ENCODE peak calls at places on chromosomes 3 and 15, in nine cellular contexts. I, P, O, V, S, Q, C, F and Z are unnamed samples.

GRCh38 chr3:144923051-144923450 is 951.4 kb downstream of the DIPK2A start:
- DNase-seq in I (no peak), P (no peak), O (no peak), V (no peak), S (no peak), Q (no peak), C (no peak), F (no peak), Z (peak; percentile 51)

GRCh38 chr3:151877269-151877668 is 3.8 kb downstream of the SUCNR1 start:
- DNase-seq in I (no peak), P (no peak), O (no peak), V (no peak), S (no peak), Q (no peak), C (no peak), F (no peak), Z (no peak)

GRCh38 chr3:183249006-183249718 is 3.9 kb upstream of the B3GNT5 start:
- DNase-seq in I (no peak), P (no peak), O (no peak), V (no peak), S (no peak), Q (no peak), C (no peak), F (no peak), Z (no peak)

GRCh38 chr3:146975032-146975431 is 369.9 kb upstream of the PLSCR5 start:
- DNase-seq in I (no peak), P (no peak), O (no peak), V (no peak), S (no peak), Q (no peak), C (no peak), F (no peak), Z (no peak)

GRCh38 chr15:58299311-58299850 is 132.4 kb upstream of the LIPC start:
- DNase-seq in I (peak; percentile 88), P (no peak), O (no peak), V (no peak), S (no peak), Q (no peak), C (no peak), F (peak; percentile 33), Z (no peak)

GRCh38 chr3:69200384-69201068 is 78.1 kb upstream of the LMOD3 start:
- DNase-seq in I (peak; percentile 65), P (peak; percentile 31), O (peak; percentile 54), V (no peak), S (peak; percentile 34), Q (no peak), C (peak; percentile 39), F (peak; percentile 19), Z (peak; percentile 94)

GRCh38 chr3:56421205-56421604 is 47.1 kb downstream of the ERC2 start:
- DNase-seq in I (peak; percentile 7), P (no peak), O (no peak), V (no peak), S (no peak), Q (no peak), C (no peak), F (no peak), Z (no peak)

GRCh38 chr3:48521635-48522034 is 17.7 kb upstream of the SHISA5 start:
- DNase-seq in I (no peak), P (no peak), O (no peak), V (no peak), S (no peak), Q (peak; percentile 59), C (no peak), F (no peak), Z (no peak)

GRCh38 chr15:67036775-67037555 is 28.4 kb upstream of the SMAD3 start:
- DNase-seq in I (peak; percentile 47), P (no peak), O (no peak), V (no peak), S (no peak), Q (no peak), C (no peak), F (no peak), Z (no peak)

GRCh38 chr15:67038721-67039120 is 26.7 kb upstream of the SMAD3 start:
- DNase-seq in I (no peak), P (no peak), O (no peak), V (no peak), S (no peak), Q (no peak), C (no peak), F (no peak), Z (no peak)

GRCh38 chr15:67035886-67036285 is 29.5 kb upstream of the SMAD3 start:
- DNase-seq in I (peak; percentile 58), P (no peak), O (no peak), V (no peak), S (no peak), Q (no peak), C (no peak), F (peak; percentile 51), Z (no peak)

GRCh38 chr15:67039349-67040075 is 25.9 kb upstream of the SMAD3 start:
- DNase-seq in I (no peak), P (peak; percentile 84), O (no peak), V (no peak), S (no peak), Q (no peak), C (no peak), F (no peak), Z (no peak)

GRCh38 chr15:67037694-67038093 is 27.7 kb upstream of the SMAD3 start:
- DNase-seq in I (no peak), P (no peak), O (no peak), V (no peak), S (no peak), Q (no peak), C (no peak), F (no peak), Z (no peak)
- H3K4me1 ChIP-seq in I (peaks cover 8% of the 10 kb centered on the region), P (peaks cover 54% of the 10 kb centered on the region), O (no peaks in the 10 kb centered on the region), V (no peaks in the 10 kb centered on the region), S (peaks cover 7% of the 10 kb centered on the region), Q (peaks cover 4% of the 10 kb centered on the region), C (no peaks in the 10 kb centered on the region), F (peaks cover 14% of the 10 kb centered on the region), Z (peaks cover 24% of the 10 kb centered on the region)

GRCh38 chr3:119924111-119925094 is 142.5 kb downstream of the NR1I2 start:
- DNase-seq in I (no peak), P (no peak), O (no peak), V (no peak), S (no peak), Q (no peak), C (no peak), F (no peak), Z (no peak)

GRCh38 chr3:119930286-119930685 is 148.4 kb downstream of the NR1I2 start:
- DNase-seq in I (no peak), P (no peak), O (no peak), V (no peak), S (no peak), Q (no peak), C (no peak), F (no peak), Z (no peak)

DNA sequence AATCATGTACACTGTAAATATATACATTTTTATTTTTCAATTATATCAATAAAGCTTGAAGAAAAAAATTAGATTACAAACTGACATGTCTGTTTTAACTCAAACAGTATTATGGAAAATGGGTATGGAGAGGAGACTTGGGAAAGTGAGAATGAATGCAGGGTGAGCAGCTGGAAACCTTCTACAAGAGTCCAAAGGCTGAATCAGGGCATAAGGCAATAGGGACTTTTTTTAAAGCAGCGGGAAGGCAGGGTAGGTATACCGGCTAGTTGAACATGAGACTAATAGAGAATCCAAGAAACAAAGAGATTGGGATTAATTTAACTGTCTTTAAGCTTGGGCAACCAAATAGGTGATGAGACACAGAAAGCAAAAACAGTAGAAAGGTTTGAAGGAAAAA is 145.3 kb downstream of the NR1I2 start:
- DNase-seq in I (no peak), P (no peak), O (no peak), V (no peak), S (no peak), Q (no peak), C (no peak), F (no peak), Z (no peak)
- H3K4me1 ChIP-seq in I (no peaks in the 10 kb centered on the region), P (no peaks in the 10 kb centered on the region), O (no peaks in the 10 kb centered on the region), V (no peaks in the 10 kb centered on the region), S (peaks cover 7% of the 10 kb centered on the region), Q (no peaks in the 10 kb centered on the region), C (no peaks in the 10 kb centered on the region), F (no peaks in the 10 kb centered on the region), Z (no peaks in the 10 kb centered on the region)

GRCh38 chr15:73886717-73887345 is 13.5 kb downstream of the TBC1D21 start:
- DNase-seq in I (no peak), P (no peak), O (no peak), V (no peak), S (no peak), Q (no peak), C (no peak), F (no peak), Z (no peak)

GRCh38 chr15:73889725-73890124 is 16.4 kb downstream of the TBC1D21 start:
- DNase-seq in I (no peak), P (no peak), O (no peak), V (no peak), S (no peak), Q (no peak), C (no peak), F (no peak), Z (no peak)

GRCh38 chr15:73888224-73889041 is 15.1 kb downstream of the TBC1D21 start:
- DNase-seq in I (no peak), P (no peak), O (no peak), V (no peak), S (no peak), Q (no peak), C (no peak), F (no peak), Z (no peak)

GRCh38 chr15:73887481-73887880 is 14.1 kb downstream of the TBC1D21 start:
- DNase-seq in I (no peak), P (no peak), O (no peak), V (no peak), S (no peak), Q (no peak), C (no peak), F (no peak), Z (no peak)

DNA sequence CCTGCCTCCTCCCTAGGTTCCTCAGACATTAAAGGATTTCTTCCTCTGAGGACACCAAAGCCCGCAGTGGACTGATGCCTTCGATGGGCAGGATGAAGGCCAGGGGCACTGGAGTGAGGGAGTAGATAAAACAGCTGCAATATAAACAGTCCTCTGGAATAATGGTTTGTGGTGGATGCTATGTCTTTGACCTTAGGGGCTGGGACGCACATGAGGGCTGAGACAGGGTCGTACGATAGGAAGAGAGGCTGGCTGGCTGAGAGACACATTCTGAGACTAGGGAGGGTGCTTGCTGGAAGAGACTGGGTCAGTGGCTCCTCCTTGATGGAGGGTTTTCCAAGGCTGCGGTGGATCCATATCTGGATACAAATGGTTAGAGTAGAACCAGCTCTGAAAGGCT is 15.7 kb downstream of the TBC1D21 start:
- DNase-seq in I (no peak), P (no peak), O (no peak), V (no peak), S (no peak), Q (no peak), C (no peak), F (no peak), Z (no peak)
- H3K4me1 ChIP-seq in I (no peaks in the 10 kb centered on the region), P (no peaks in the 10 kb centered on the region), O (no peaks in the 10 kb centered on the region), V (no peaks in the 10 kb centered on the region), S (no peaks in the 10 kb centered on the region), Q (no peaks in the 10 kb centered on the region), C (no peaks in the 10 kb centered on the region), F (no peaks in the 10 kb centered on the region), Z (no peaks in the 10 kb centered on the region)

GRCh38 chr3:175149675-175150074 is 290.5 kb downstream of the NAALADL2 start:
- DNase-seq in I (peak; percentile 43), P (no peak), O (no peak), V (no peak), S (peak; percentile 100), Q (peak; percentile 26), C (no peak), F (peak; percentile 5), Z (no peak)

GRCh38 chr3:175146258-175146657 is 287.1 kb downstream of the NAALADL2 start:
- DNase-seq in I (peak; percentile 13), P (no peak), O (no peak), V (no peak), S (peak; percentile 27), Q (no peak), C (no peak), F (peak; percentile 56), Z (peak; percentile 31)

GRCh38 chr3:175155172-175155571 is 296.0 kb downstream of the NAALADL2 start:
- DNase-seq in I (no peak), P (no peak), O (no peak), V (no peak), S (no peak), Q (no peak), C (no peak), F (no peak), Z (no peak)

GRCh38 chr3:175153595-175153994 is 294.5 kb downstream of the NAALADL2 start:
- DNase-seq in I (no peak), P (no peak), O (no peak), V (no peak), S (no peak), Q (no peak), C (no peak), F (no peak), Z (no peak)

GRCh38 chr3:175150812-175151411 is 291.8 kb downstream of the NAALADL2 start:
- DNase-seq in I (peak; percentile 41), P (no peak), O (no peak), V (no peak), S (peak; percentile 94), Q (no peak), C (no peak), F (peak; percentile 4), Z (no peak)
- H3K4me1 ChIP-seq in I (no peaks in the 10 kb centered on the region), P (no peaks in the 10 kb centered on the region), O (peaks cover 6% of the 10 kb centered on the region), V (no peaks in the 10 kb centered on the region), S (peaks cover 42% of the 10 kb centered on the region), Q (no peaks in the 10 kb centered on the region), C (no peaks in the 10 kb centered on the region), F (no peaks in the 10 kb centered on the region), Z (no peaks in the 10 kb centered on the region)